ENCODE peak calls at places on chromosomes 3 and 15, in ten cellular contexts. C is right lobe of liver, S is ovary, A is sigmoid colon, K is transverse colon, U is A549, W is NB4, T is heart left ventricle, M is lower leg skin, Z is vagina. L is an unnamed sample.

GRCh38 chr15:101675015-101675414 is 22.8 kb upstream of the TM2D3 start:
- DNase-seq in C (no peak), S (no peak), A (no peak), K (no peak), U (no peak), W (no peak), T (no peak), M (no peak), Z (no peak), L (no peak)

GRCh38 chr3:5485427-5485826 is 297.9 kb downstream of the EDEM1 start:
- DNase-seq in C (no peak), S (no peak), A (no peak), K (no peak), U (no peak), W (no peak), T (no peak), M (no peak), Z (no peak), L (no peak)

GRCh38 chr3:84547971-84548970 is 410.5 kb upstream of the CADM2 start:
- DNase-seq in C (peak; percentile 60), S (no peak), A (peak; percentile 52), K (no peak), U (peak; percentile 14), W (peak; percentile 36), T (peak; percentile 15), M (no peak), Z (no peak), L (peak; percentile 5)

GRCh38 chr3:97138914-97139541 is 324.6 kb downstream of the EPHA6 start:
- DNase-seq in C (no peak), S (no peak), A (peak; percentile 46), K (no peak), U (no peak), W (peak; percentile 48), T (no peak), M (no peak), Z (no peak), L (no peak)

GRCh38 chr3:11509175-11510000 is 134.3 kb downstream of the VGLL4 start:
- DNase-seq in C (peak; percentile 68), S (peak; percentile 86), A (peak; percentile 93), K (peak; percentile 63), U (no peak), W (no peak), T (peak; percentile 86), M (peak; percentile 55), Z (no peak), L (peak; percentile 56)

GRCh38 chr15:43868412-43868811 is 41.6 kb downstream of the WDR76 start:
- DNase-seq in C (no peak), S (no peak), A (no peak), K (no peak), U (no peak), W (no peak), T (no peak), M (no peak), Z (no peak), L (no peak)

GRCh38 chr3:34780973-34781372 is 858.4 kb upstream of the ARPP21 start:
- DNase-seq in C (no peak), S (no peak), A (no peak), K (no peak), U (no peak), W (no peak), T (no peak), M (no peak), Z (no peak), L (no peak)

GRCh38 chr15:29322407-29322806 is 52.8 kb upstream of the NSMCE3 start:
- DNase-seq in C (no peak), S (no peak), A (no peak), K (no peak), U (no peak), W (no peak), T (no peak), M (no peak), Z (no peak), L (no peak)

DNA sequence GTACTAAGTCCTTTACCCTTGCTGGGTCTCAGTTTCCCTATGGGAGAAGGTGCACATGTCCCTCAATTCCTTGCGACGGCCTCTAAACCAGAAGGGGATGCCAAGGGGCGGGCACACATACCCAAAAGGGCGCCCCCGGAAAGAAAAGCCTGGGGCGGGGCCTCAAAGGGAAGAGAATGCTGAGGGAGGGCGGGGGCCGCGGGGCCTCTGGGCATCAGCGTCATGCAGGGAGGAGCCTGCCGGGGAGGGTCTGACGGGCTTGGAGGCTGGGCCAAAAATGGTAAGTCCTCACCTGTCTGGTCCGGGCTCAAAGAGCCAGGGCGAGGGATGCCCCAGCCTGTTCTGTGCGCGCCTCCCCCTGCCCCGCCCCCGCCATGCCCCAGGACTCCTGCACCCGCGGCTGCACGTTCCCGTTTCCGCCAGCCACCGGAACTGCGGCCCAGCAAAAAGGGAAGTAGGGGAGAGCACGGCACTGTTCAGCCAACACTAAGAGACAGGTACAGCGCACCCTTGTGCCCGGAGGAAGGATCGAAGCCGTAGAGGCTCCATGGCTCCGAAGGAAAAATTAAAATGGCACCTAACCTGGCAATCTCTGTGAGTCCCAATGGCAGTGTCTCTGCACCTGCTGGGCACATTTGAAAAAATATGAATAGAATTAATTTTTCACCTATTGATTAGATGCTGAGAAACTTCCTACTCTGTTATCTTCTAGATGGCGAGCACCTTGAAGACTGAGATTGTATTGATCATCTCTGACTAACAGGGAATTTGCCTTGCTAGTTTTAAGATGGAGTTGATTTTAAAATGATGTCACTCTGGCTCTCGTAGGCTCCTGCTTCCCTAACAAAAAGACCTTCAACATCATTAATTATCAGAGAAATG is at the start of gene DET1:
- DNase-seq in C (peak; percentile 98), S (peak; percentile 93), A (peak; percentile 96), K (peak; percentile 95), U (peak; percentile 93), W (peak; percentile 98), T (peak; percentile 97), M (peak; percentile 94), Z (no peak), L (peak; percentile 91)
- TF ChIP-seq POLR2A in C (no peak), S (no peak), A (no peak), K (no peak), U (peak; percentile 47), W (peak; percentile 20), T (no peak), M (no peak), Z (no peak), L (peak; percentile 22)

DNA sequence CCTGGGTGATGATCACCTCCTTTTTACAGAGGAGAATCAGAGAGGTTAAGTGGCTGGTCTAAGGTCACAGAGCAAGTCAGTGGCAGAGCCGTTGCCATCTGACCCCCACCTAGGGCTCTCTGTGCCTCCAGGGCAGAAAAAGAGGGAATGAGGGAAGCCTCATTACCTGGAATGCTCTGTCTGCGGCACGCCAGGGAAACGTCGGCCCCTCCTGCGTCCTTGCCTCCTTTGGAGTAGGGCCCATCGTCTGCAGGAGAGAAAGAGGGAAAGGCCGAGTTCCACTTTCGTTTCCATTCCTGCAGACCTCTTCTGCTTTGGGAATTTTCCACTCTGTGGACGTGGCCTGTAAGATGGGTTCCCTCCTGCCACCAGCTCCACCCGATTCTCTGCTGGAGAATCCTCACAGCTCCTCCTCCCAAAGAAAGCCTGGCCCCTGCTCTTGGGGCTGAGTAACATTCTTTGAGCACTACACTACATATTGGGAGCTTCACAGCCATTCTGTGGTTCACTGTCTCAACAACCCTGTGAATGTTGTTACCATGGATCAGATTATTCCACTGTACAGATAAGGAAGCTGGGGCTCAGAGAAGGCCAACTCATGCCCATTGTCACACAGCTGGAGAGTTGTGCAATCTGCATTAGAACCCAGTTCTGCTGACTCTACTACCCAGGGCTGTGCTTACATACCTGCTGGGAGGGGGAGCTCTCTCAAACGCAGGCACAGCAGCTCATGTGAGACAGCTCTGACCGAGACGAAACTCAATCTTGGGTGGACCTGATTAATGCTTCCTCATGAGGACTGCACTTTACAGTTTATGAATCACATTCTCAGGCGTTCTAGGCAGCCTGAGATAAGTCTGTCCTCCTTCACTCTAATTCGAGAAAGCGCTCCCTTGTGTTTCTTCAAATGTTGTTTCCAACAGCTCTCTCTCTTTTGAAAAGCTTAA is 14.2 kb downstream of the GRIP2 start:
- DNase-seq in C (no peak), S (peak; percentile 48), A (peak; percentile 68), K (no peak), U (no peak), W (no peak), T (peak; percentile 35), M (no peak), Z (no peak), L (no peak)
- TF ChIP-seq POLR2A in C (no peak), S (no peak), A (no peak), K (no peak), U (no peak), W (no peak), T (no peak), M (no peak), Z (no peak), L (no peak)

GRCh38 chr3:48663489-48664312 is 1.0 kb upstream of the CELSR3 start:
- DNase-seq in C (peak; percentile 75), S (peak; percentile 94), A (peak; percentile 91), K (peak; percentile 97), U (peak; percentile 97), W (no peak), T (peak; percentile 90), M (peak; percentile 90), Z (no peak), L (peak; percentile 99)
- TF ChIP-seq POLR2A in C (peak; percentile 64), S (peak; percentile 35), A (no peak), K (peak; percentile 64), U (peak; percentile 64), W (no peak), T (no peak), M (no peak), Z (no peak), L (peak; percentile 59)

GRCh38 chr3:183884097-183884436 is 613 bp downstream of the PARL start:
- DNase-seq in C (no peak), S (no peak), A (no peak), K (no peak), U (no peak), W (peak; percentile 47), T (no peak), M (no peak), Z (no peak), L (no peak)

GRCh38 chr3:183880121-183880520 is 4.6 kb downstream of the PARL start:
- DNase-seq in C (no peak), S (no peak), A (no peak), K (no peak), U (no peak), W (peak; percentile 74), T (no peak), M (no peak), Z (no peak), L (no peak)

GRCh38 chr3:183885766-183886165 is 1.1 kb upstream of the PARL start:
- DNase-seq in C (no peak), S (no peak), A (no peak), K (no peak), U (no peak), W (no peak), T (no peak), M (no peak), Z (no peak), L (no peak)

GRCh38 chr3:183883291-183884096 is 1.2 kb downstream of the PARL start:
- DNase-seq in C (no peak), S (no peak), A (no peak), K (no peak), U (no peak), W (no peak), T (no peak), M (no peak), Z (no peak), L (no peak)

DNA sequence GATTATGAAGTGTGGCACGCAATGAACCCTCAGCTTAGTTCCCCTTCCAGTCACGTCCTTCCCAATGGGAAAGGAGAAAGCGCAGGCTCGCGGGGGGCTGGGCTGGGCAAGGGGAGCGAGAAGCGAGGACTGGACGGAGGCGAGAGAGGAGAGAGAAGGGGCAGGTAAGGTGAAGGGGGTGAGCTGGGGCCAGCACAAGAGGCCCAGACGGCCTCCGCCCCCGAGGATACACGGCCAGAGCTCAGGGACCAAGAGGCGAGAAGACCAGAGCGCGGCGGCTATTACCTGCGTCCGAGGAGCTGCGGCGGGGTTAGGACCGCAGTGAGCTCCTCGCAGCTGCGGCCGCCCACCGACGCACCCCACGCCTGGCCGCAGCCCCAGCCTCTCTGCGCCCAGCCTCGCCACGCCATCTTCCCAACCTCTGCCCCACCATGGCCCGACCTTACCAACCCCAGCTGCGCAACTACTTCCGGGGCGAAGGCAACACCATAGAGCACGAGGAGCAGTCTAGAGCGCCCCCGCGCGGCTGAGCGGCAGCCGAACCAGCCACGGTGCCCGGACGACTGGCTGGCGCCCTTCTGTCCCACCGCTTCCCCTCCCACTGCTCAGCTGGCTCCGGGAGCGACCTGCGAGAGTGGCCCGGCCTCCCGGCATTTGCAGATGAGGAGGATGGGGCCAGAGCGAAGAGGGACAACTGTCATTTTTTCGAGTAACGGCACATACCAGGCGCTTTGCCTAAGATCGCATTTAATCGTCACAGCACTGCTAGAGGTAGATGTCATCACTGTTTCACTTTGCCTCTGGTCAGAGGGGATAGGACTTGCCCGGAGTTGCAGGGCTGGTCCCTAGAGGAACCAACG is at the start of gene PARL:
- DNase-seq in C (peak; percentile 97), S (peak; percentile 97), A (peak; percentile 97), K (peak; percentile 97), U (peak; percentile 79), W (peak; percentile 95), T (peak; percentile 98), M (peak; percentile 94), Z (no peak), L (peak; percentile 98)
- TF ChIP-seq POLR2A in C (peak; percentile 77), S (no peak), A (peak; percentile 35), K (peak; percentile 79), U (peak; percentile 86), W (peak; percentile 71), T (no peak), M (no peak), Z (no peak), L (peak; percentile 84)